ENCODE peak calls at places on chromosomes 11 and 22, in five cellular contexts. S is Jurkat, Clone E6-1; O is tibial artery; N is coronary artery; J is hepatocyte. H is an unnamed sample.

GRCh38 chr11:87125257-87125656 is 87.5 kb downstream of the TMEM135 start:
- DNase-seq in S (no peak), O (no peak), N (no peak), J (no peak), H (no peak)

GRCh38 chr11:89521792-89522191 is 30.6 kb upstream of the NOX4 start:
- DNase-seq in S (no peak), O (no peak), N (no peak), J (no peak), H (no peak)

GRCh38 chr11:7515544-7515943 is 1.7 kb downstream of the PPFIBP2 start:
- DNase-seq in S (no peak), O (no peak), N (peak), J (no peak), H (no peak)

GRCh38 chr22:21573750-21574494 is 6.4 kb downstream of the UBE2L3 start:
- DNase-seq in S (no peak), O (no peak), N (no peak), J (no peak), H (no peak)

GRCh38 chr11:86230921-86231320 is 13.6 kb upstream of the EED start:
- DNase-seq in S (no peak), O (no peak), N (no peak), J (no peak), H (no peak)

GRCh38 chr22:37416389-37416788 is 10.9 kb downstream of the ELFN2 start:
- DNase-seq in S (no peak), O (no peak), N (no peak), J (no peak), H (no peak)

GRCh38 chr11:1638344-1638743 is 8.8 kb downstream of the KRTAP5-5 start:
- DNase-seq in S (no peak), O (no peak), N (no peak), J (no peak), H (no peak)

GRCh38 chr11:63508009-63508408 is 2.1 kb downstream of the LGALS12 start:
- DNase-seq in S (no peak), O (no peak), N (no peak), J (peak), H (no peak)

GRCh38 chr11:35272391-35272821 is 133.4 kb downstream of the CD44 start:
- DNase-seq in S (no peak), O (no peak), N (no peak), J (no peak), H (no peak)

GRCh38 chr11:8649361-8649760 is 33.1 kb downstream of the TRIM66 start:
- DNase-seq in S (no peak), O (no peak), N (no peak), J (no peak), H (no peak)

GRCh38 chr11:12829131-12829530 is 154.9 kb downstream of the TEAD1 start:
- DNase-seq in S (no peak), O (no peak), N (no peak), J (no peak), H (no peak)

GRCh38 chr11:80970016-80970516 is 1529.2 kb upstream of the TENM4 start:
- DNase-seq in S (no peak), O (no peak), N (no peak), J (no peak), H (no peak)

DNA sequence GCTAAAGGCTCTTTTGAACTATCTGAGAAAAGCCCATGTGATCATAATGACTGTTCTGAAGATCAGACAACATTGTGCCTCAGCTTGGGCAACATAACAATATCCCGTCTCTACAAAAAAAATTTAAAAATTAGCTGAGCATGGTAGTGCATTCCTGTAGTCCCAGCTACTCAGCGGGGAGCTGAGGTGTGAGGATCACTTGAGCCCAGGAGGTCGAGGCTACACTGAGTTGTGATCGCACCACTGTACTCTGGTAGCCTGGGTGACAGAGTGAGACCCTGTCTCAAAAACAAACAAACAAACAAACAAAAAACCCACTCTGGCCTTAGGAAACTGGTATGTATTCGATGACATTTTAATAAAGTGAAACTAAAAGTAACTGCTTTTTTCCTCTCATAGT is 1526.8 kb upstream of the TENM4 start:
- DNase-seq in S (no peak), O (no peak), N (no peak), J (no peak), H (no peak)
- H3K4me3 ChIP-seq in S (no peak), O (no peak), N (no peak), J (no peak), H (no peak)

GRCh38 chr22:46073683-46074504 is 76.4 kb upstream of the PPARA start:
- DNase-seq in S (no peak), O (peak), N (peak), J (no peak), H (no peak)
- H3K4me3 ChIP-seq in S (peak), O (peak), N (peak), J (peak), H (peak)

GRCh38 chr22:34973016-34973415 is 92.9 kb upstream of the ISX start:
- DNase-seq in S (no peak), O (no peak), N (no peak), J (no peak), H (no peak)
- H3K4me3 ChIP-seq in S (no peak), O (no peak), N (no peak), J (no peak), H (no peak)

GRCh38 chr11:69011624-69012091 is 1.4 kb downstream of the MRGPRF start:
- DNase-seq in S (no peak), O (no peak), N (no peak), J (no peak), H (no peak)
- H3K4me3 ChIP-seq in S (peak), O (peak), N (peak), J (no peak), H (peak)